ENCODE peak calls at places on chromosomes 1 and 21, in eight cellular contexts. Q, K, P, V, F, Z, M and X are unnamed samples.

GRCh38 chr1:35577071-35577998 is 4.2 kb downstream of the TFAP2E start:
- ATAC-seq in Q (no peak), K (no peak), P (peak; percentile 44), V (no peak), F (no peak), Z (no peak), M (peak; percentile 38), X (peak; percentile 57)

GRCh38 chr21:34307991-34308532 is 55.7 kb upstream of the KCNE2 start:
- ATAC-seq in Q (no peak), K (no peak), P (no peak), V (no peak), F (no peak), Z (no peak), M (no peak), X (no peak)

GRCh38 chr1:44035726-44036408 is 4.6 kb upstream of the SLC6A9 start:
- ATAC-seq in Q (peak; percentile 3), K (no peak), P (peak; percentile 5), V (peak; percentile 10), F (peak; percentile 47), Z (peak; percentile 32), M (no peak), X (peak; percentile 32)

GRCh38 chr1:26546375-26546774 is 16.8 kb downstream of the RPS6KA1 start:
- ATAC-seq in Q (no peak), K (no peak), P (no peak), V (no peak), F (no peak), Z (no peak), M (no peak), X (no peak)

GRCh38 chr1:208131631-208132286 is 112.4 kb downstream of the PLXNA2 start:
- ATAC-seq in Q (peak; percentile 19), K (peak; percentile 5), P (no peak), V (peak; percentile 45), F (peak; percentile 22), Z (peak; percentile 5), M (no peak), X (peak; percentile 2)

GRCh38 chr1:61184035-61184713 is 101.8 kb downstream of the NFIA start:
- ATAC-seq in Q (peak; percentile 96), K (peak; percentile 83), P (peak; percentile 95), V (peak; percentile 75), F (peak; percentile 45), Z (peak; percentile 93), M (peak; percentile 95), X (peak; percentile 87)

GRCh38 chr1:226074046-226074445 is 11.5 kb downstream of the H3-3A start:
- ATAC-seq in Q (no peak), K (no peak), P (no peak), V (peak; percentile 13), F (no peak), Z (no peak), M (no peak), X (no peak)

GRCh38 chr1:52203935-52204625 is 62.2 kb downstream of the ZFYVE9 start:
- ATAC-seq in Q (no peak), K (no peak), P (no peak), V (no peak), F (no peak), Z (no peak), M (no peak), X (no peak)

GRCh38 chr1:241518447-241519307 is 878 bp downstream of the FH start:
- ATAC-seq in Q (peak; percentile 47), K (no peak), P (peak; percentile 27), V (peak; percentile 72), F (peak; percentile 67), Z (no peak), M (peak; percentile 66), X (no peak)

GRCh38 chr1:113978863-113979702 is at the start of gene OLFML3:
- ATAC-seq in Q (peak; percentile 72), K (peak; percentile 69), P (peak; percentile 84), V (peak; percentile 82), F (peak; percentile 81), Z (peak; percentile 61), M (peak; percentile 87), X (peak; percentile 70)

GRCh38 chr1:165696625-165697100 is 1.7 kb downstream of the ALDH9A1 start:
- ATAC-seq in Q (no peak), K (peak; percentile 12), P (peak; percentile 47), V (no peak), F (no peak), Z (no peak), M (peak; percentile 54), X (peak; percentile 60)

GRCh38 chr21:36815284-36815683 is 116.4 kb downstream of the SIM2 start:
- ATAC-seq in Q (no peak), K (no peak), P (no peak), V (no peak), F (no peak), Z (no peak), M (no peak), X (no peak)

GRCh38 chr21:38958940-38959685 is 153.4 kb downstream of the ETS2 start:
- ATAC-seq in Q (no peak), K (peak; percentile 46), P (peak; percentile 52), V (peak; percentile 59), F (no peak), Z (peak; percentile 31), M (peak; percentile 50), X (peak; percentile 92)

GRCh38 chr1:66182551-66183178 is 351.3 kb upstream of the SGIP1 start:
- ATAC-seq in Q (no peak), K (no peak), P (no peak), V (no peak), F (no peak), Z (no peak), M (peak; percentile 45), X (peak; percentile 89)

GRCh38 chr21:26845750-26846035 is 484 bp upstream of the ADAMTS1 start:
- ATAC-seq in Q (no peak), K (no peak), P (no peak), V (peak; percentile 6), F (peak; percentile 26), Z (peak; percentile 0), M (peak; percentile 1), X (peak; percentile 0)

DNA sequence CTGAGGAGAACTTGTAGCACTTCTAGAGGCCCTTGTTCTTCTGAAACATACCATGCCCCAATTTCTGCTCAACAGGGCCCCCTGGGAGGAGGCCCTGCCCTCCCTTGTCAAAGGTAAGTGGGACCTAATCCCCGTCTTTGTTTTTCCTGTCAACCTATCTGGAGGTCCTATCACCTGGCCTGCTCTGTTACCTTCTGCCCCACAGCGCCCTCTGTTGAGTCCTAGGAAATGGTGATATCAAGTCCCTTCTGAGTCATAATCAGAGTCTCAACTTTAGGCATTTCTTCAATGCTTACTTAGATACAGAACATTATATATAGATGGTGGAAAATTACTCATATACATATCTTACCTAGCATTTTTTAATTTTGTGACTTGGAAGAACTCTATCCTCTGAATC is 28.2 kb upstream of the FCRL4 start:
- ATAC-seq in Q (no peak), K (no peak), P (no peak), V (peak; percentile 53), F (no peak), Z (no peak), M (peak; percentile 48), X (no peak)
- TF ChIP-seq CTCF in Q (no peak), K (peak; percentile 7), P (no peak), V (peak; percentile 37), F (peak; percentile 20), Z (no peak), M (no peak), X (no peak)

GRCh38 chr1:205424881-205425635 is 3.2 kb upstream of the LEMD1 start:
- ATAC-seq in Q (no peak), K (no peak), P (no peak), V (no peak), F (no peak), Z (no peak), M (no peak), X (no peak)

GRCh38 chr1:205420938-205421337 is 918 bp downstream of the LEMD1 start:
- ATAC-seq in Q (no peak), K (no peak), P (no peak), V (no peak), F (no peak), Z (no peak), M (no peak), X (no peak)

GRCh38 chr1:205421728-205422127 is at the start of gene LEMD1:
- ATAC-seq in Q (no peak), K (no peak), P (no peak), V (no peak), F (no peak), Z (peak; percentile 79), M (peak; percentile 77), X (no peak)

GRCh38 chr1:205423248-205423647 is 1.4 kb upstream of the LEMD1 start:
- ATAC-seq in Q (no peak), K (no peak), P (no peak), V (no peak), F (no peak), Z (no peak), M (no peak), X (no peak)

GRCh38 chr1:205423814-205424399 is 2.1 kb upstream of the LEMD1 start:
- ATAC-seq in Q (no peak), K (no peak), P (no peak), V (no peak), F (no peak), Z (no peak), M (no peak), X (no peak)
- H3K27me3 ChIP-seq in Q (no peaks in the 10 kb centered on the region), K (no peaks in the 10 kb centered on the region), P (no peaks in the 10 kb centered on the region), V (peaks cover 56% of the 10 kb centered on the region), F (peaks cover 31% of the 10 kb centered on the region), Z (no peaks in the 10 kb centered on the region), M (no peaks in the 10 kb centered on the region), X (peaks cover 14% of the 10 kb centered on the region)

GRCh38 chr1:109816975-109817535 is 53.3 kb upstream of the EPS8L3 start:
- ATAC-seq in Q (no peak), K (no peak), P (no peak), V (no peak), F (no peak), Z (no peak), M (no peak), X (no peak)

GRCh38 chr1:109819365-109819764 is 55.6 kb upstream of the EPS8L3 start:
- ATAC-seq in Q (no peak), K (no peak), P (no peak), V (no peak), F (no peak), Z (no peak), M (no peak), X (no peak)

GRCh38 chr1:109815809-109816791 is 52.4 kb upstream of the EPS8L3 start:
- ATAC-seq in Q (no peak), K (peak; percentile 13), P (peak; percentile 57), V (no peak), F (no peak), Z (no peak), M (peak; percentile 52), X (peak; percentile 71)

GRCh38 chr1:109818351-109819325 is 54.9 kb upstream of the EPS8L3 start:
- ATAC-seq in Q (no peak), K (no peak), P (no peak), V (peak; percentile 77), F (no peak), Z (peak; percentile 38), M (peak; percentile 4), X (no peak)

DNA sequence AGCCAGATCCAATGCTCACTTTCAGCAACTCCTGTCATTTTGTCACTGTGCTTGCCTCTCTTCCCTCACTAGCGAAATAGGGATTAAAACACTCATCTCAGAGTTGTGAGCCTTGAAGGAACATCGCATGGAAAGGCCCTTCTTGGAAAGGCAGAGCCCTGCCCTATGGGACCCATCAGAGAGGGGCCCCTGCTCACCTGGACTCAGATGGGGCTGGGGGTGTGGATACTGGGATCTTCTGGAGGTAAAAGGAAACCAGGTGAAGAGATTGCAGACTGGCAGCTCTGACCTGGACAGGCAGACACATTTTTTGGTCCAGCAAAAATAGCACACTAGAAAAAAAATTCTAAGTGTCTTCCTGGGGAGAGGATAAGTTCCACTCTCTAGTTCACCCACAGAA is 54.2 kb upstream of the EPS8L3 start:
- ATAC-seq in Q (no peak), K (no peak), P (no peak), V (no peak), F (no peak), Z (no peak), M (no peak), X (no peak)
- H3K4me1 ChIP-seq in Q (no peaks in the 10 kb centered on the region), K (peaks cover 23% of the 10 kb centered on the region), P (peaks cover 40% of the 10 kb centered on the region), V (peaks cover 38% of the 10 kb centered on the region), F (peaks cover 46% of the 10 kb centered on the region), Z (peaks cover 36% of the 10 kb centered on the region), M (peaks cover 78% of the 10 kb centered on the region), X (no peaks in the 10 kb centered on the region)

GRCh38 chr1:156920233-156921052 is at the start of gene LRRC71:
- ATAC-seq in Q (peak; percentile 85), K (peak; percentile 86), P (peak; percentile 89), V (peak; percentile 94), F (peak; percentile 98), Z (peak; percentile 79), M (peak; percentile 98), X (peak; percentile 90)
- TF ChIP-seq CTCF in Q (peak; percentile 79), K (peak; percentile 88), P (peak; percentile 96), V (peak; percentile 91), F (peak; percentile 98), Z (peak; percentile 82), M (peak; percentile 84), X (peak; percentile 79)